ENCODE peak calls at places on chromosome 12, in five cellular contexts. K is glutamatergic neuron, J is NCI-H2171 treated with DMSO at 0.1 percent for 48 hours, M is NCI-H446, R is T-cell. N is an unnamed sample.

GRCh38 chr12:13839937-13840336 is 141.5 kb downstream of the GRIN2B start:
- DNase-seq in K (no peak), M (no peak), R (no peak), J (no peak), N (no peak)

GRCh38 chr12:10747730-10748129 is 24.6 kb upstream of the YBX3 start:
- DNase-seq in M (no peak), J (no peak), K (no peak), R (no peak), N (no peak)

GRCh38 chr12:108457734-108458361 is 57.2 kb upstream of the FICD start:
- DNase-seq in M (no peak), J (no peak), R (no peak), K (no peak), N (no peak)

GRCh38 chr12:130026608-130027176 is 122.9 kb upstream of the TMEM132D start:
- DNase-seq in J (peak; percentile 4), K (peak; percentile 55), R (peak; percentile 17), M (peak; percentile 26), N (no peak)

GRCh38 chr12:41645624-41646023 is 457.5 kb downstream of the PDZRN4 start:
- DNase-seq in R (no peak), J (no peak), M (no peak), K (no peak), N (no peak)

GRCh38 chr12:47194501-47194900 is 114.7 kb upstream of the AMIGO2 start:
- DNase-seq in K (no peak), J (no peak), M (no peak), R (no peak), N (no peak)

GRCh38 chr12:120224304-120225199 is 23.6 kb upstream of the RPLP0 start:
- DNase-seq in R (no peak), K (no peak), J (peak; percentile 87), M (peak; percentile 65), N (no peak)

GRCh38 chr12:110540048-110540447 is 37.9 kb downstream of the RAD9B start:
- DNase-seq in R (no peak), J (no peak), M (no peak), K (no peak), N (no peak)

GRCh38 chr12:122946690-122947271 is 19.5 kb downstream of the ABCB9 start:
- DNase-seq in R (peak; percentile 33), K (no peak), J (no peak), M (peak; percentile 42), N (peak; percentile 54)

GRCh38 chr12:119006749-119007148 is 25.4 kb downstream of the SRRM4 start:
- DNase-seq in M (peak; percentile 94), J (peak; percentile 89), K (peak; percentile 93), R (no peak), N (no peak)

GRCh38 chr12:13196302-13196921 is at the start of gene EMP1:
- DNase-seq in J (no peak), K (no peak), M (peak; percentile 85), R (peak; percentile 43), N (peak; percentile 66)

GRCh38 chr12:104334581-104334980 is 31.0 kb downstream of the EID3 start:
- DNase-seq in J (no peak), M (peak; percentile 5), K (no peak), R (no peak), N (no peak)

GRCh38 chr12:95701275-95701674 is 89.3 kb downstream of the NTN4 start:
- DNase-seq in R (no peak), J (no peak), M (no peak), K (no peak), N (no peak)

GRCh38 chr12:107451246-107451645 is 234.4 kb upstream of the PWP1 start:
- DNase-seq in J (no peak), R (no peak), K (no peak), M (no peak), N (no peak)

GRCh38 chr12:51368640-51369517 is 22.3 kb downstream of the GALNT6 start:
- DNase-seq in J (peak; percentile 77), R (peak; percentile 92), M (no peak), K (no peak), N (peak; percentile 91)

GRCh38 chr12:6315704-6316597 is 5.5 kb downstream of the PLEKHG6 start:
- DNase-seq in J (no peak), K (no peak), M (no peak), R (no peak), N (no peak)

GRCh38 chr12:105214670-105215375 is 21.2 kb downstream of the APPL2 start:
- DNase-seq in J (no peak), M (no peak), R (no peak), K (no peak), N (no peak)

GRCh38 chr12:18690653-18691052 is 47.2 kb downstream of the PLCZ1 start:
- DNase-seq in K (no peak), R (no peak), J (no peak), M (no peak), N (no peak)

GRCh38 chr12:13024151-13024946 is 19.8 kb upstream of the FAM234B start:
- DNase-seq in J (peak; percentile 39), M (no peak), K (no peak), R (no peak), N (no peak)